ENCODE peak calls at places on chromosomes 12 and 14, in seven cellular contexts. F, L, H, D, R, S and B are unnamed samples.

GRCh38 chr12:117342682-117343081 is 18.7 kb downstream of the NOS1 start:
- DNase-seq in R (no peak), F (no peak), L (no peak), S (no peak), D (no peak), H (no peak), B (no peak)

GRCh38 chr14:59969319-59969718 is 49.4 kb downstream of the LRRC9 start:
- DNase-seq in H (no peak), F (peak; percentile 64), S (no peak), D (no peak), R (no peak), L (peak; percentile 67), B (no peak)

GRCh38 chr14:80781968-80782367 is 159.6 kb downstream of the CEP128 start:
- DNase-seq in L (no peak), R (no peak), H (no peak), S (no peak), F (peak; percentile 47), D (no peak), B (no peak)

GRCh38 chr14:65098586-65098985 is 3.7 kb downstream of the MAX start:
- DNase-seq in D (no peak), S (no peak), F (peak; percentile 46), L (peak; percentile 70), H (peak; percentile 7), R (no peak), B (no peak)

GRCh38 chr14:50475460-50475859 is 56.9 kb downstream of the MAP4K5 start:
- DNase-seq in S (no peak), H (no peak), R (peak; percentile 23), F (peak; percentile 54), D (no peak), L (no peak), B (no peak)

GRCh38 chr14:70934502-70935134 is 27.4 kb downstream of the PCNX1 start:
- DNase-seq in D (no peak), F (peak; percentile 71), L (peak; percentile 86), H (peak; percentile 41), S (no peak), R (no peak), B (no peak)

GRCh38 chr12:112584266-112584722 is 165.5 kb downstream of the PTPN11 start:
- DNase-seq in S (peak; percentile 69), F (no peak), L (no peak), H (no peak), R (peak; percentile 73), D (no peak), B (peak; percentile 88)

GRCh38 chr14:104684449-104684821 is 5.0 kb upstream of the INF2 start:
- DNase-seq in R (no peak), H (no peak), L (no peak), D (no peak), S (no peak), F (no peak), B (no peak)

GRCh38 chr12:63942464-63943241 is 98.2 kb downstream of the SRGAP1 start:
- DNase-seq in L (no peak), F (no peak), R (no peak), S (no peak), H (no peak), D (no peak), B (no peak)

GRCh38 chr14:50845166-50845565 is 14.2 kb upstream of the NIN start:
- DNase-seq in H (no peak), R (no peak), L (no peak), F (no peak), S (no peak), D (no peak), B (no peak)

GRCh38 chr12:49872781-49873181 is 29.9 kb upstream of the BCDIN3D start:
- DNase-seq in D (no peak), H (no peak), L (peak; percentile 55), F (peak; percentile 54), R (no peak), S (peak; percentile 33), B (peak; percentile 24)

GRCh38 chr12:28966049-28966778 is 182.9 kb upstream of the FAR2 start:
- DNase-seq in R (no peak), D (no peak), S (no peak), H (no peak), L (no peak), F (peak; percentile 20), B (no peak)

GRCh38 chr14:20626274-20626673 is 15.2 kb downstream of the OR6S1 start:
- DNase-seq in L (no peak), R (no peak), S (no peak), H (no peak), D (no peak), F (no peak), B (no peak)

GRCh38 chr14:20622816-20623291 is 18.6 kb downstream of the OR6S1 start:
- DNase-seq in R (no peak), F (no peak), L (no peak), S (no peak), H (no peak), D (no peak), B (no peak)

GRCh38 chr14:20623798-20624197 is 17.7 kb downstream of the OR6S1 start:
- DNase-seq in F (no peak), S (no peak), D (no peak), H (no peak), R (no peak), L (no peak), B (no peak)

GRCh38 chr14:20627337-20628032 is 14.0 kb downstream of the OR6S1 start:
- DNase-seq in H (peak; percentile 9), R (no peak), L (no peak), F (no peak), D (no peak), S (no peak), B (no peak)

DNA sequence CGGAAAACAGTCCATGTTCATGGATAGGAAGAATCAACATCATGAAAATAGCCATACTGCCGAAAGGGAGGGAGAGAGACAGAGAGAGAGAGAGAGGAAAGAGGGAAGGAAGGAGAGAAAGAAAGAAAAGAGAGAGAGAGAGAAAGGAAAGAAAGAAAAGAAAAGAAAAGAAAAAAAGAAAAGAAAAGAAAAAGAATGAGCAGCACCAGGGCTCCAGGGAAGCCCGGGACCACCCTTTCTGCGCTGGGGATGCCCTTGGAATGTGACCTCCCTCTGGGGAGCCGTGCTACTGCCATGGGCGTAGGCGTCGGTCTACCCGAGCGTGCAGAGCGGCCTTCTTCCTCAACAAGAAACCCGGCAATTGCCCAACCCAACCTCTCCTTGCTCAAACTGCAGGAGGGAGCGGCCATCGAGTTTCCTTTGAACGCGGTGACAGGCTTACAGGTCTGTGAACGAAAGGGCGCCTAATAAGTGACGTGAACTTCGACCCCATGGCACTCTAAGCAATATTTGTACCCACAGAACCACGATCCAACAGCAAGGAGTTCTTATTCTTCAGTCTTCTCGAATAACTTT is 16.9 kb downstream of the OR6S1 start:
- DNase-seq in S (peak; percentile 74), D (no peak), R (peak; percentile 95), H (peak; percentile 73), L (peak; percentile 66), F (peak; percentile 60), B (peak; percentile 85)
- H4K8ac ChIP-seq in S (no peak overlapping the region), D (no peak overlapping the region), R (no peak overlapping the region), H (no peak overlapping the region), L (no peak overlapping the region), F (no peak overlapping the region), B (no peak overlapping the region)

DNA sequence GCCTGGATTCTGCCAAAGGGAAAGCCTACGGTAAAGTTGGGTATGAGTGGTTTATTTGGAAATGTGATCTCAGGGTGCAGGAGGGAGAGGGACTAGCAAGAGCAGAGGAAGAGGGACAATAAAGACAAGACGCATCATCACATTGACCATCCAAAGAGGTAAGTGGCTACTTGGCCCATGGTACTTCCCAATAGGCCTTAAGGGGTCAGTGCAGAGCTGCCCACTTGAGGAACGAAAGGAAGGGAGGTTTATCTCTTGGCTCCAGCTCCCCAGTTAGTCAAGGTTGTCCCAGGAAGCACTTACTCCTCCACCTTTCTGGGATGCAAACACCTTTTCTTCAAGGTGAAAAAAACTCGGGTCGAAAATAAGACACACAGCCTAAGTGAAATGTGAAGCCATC is 323.9 kb downstream of the TMEM132D start:
- DNase-seq in S (no peak), H (no peak), F (no peak), R (peak; percentile 36), D (no peak), L (no peak), B (no peak)
- H4K8ac ChIP-seq in S (no peak overlapping the region), H (no peak overlapping the region), F (no peak overlapping the region), R (no peak overlapping the region), D (no peak overlapping the region), L (no peak overlapping the region), B (no peak overlapping the region)

GRCh38 chr14:73713804-73714655 is at the start of gene PNMA1:
- DNase-seq in F (peak; percentile 72), R (peak; percentile 90), H (peak; percentile 92), D (peak; percentile 89), L (peak; percentile 85), S (peak; percentile 88), B (peak; percentile 91)

GRCh38 chr14:73712540-73713141 is 1.5 kb downstream of the PNMA1 start:
- DNase-seq in L (no peak), F (peak; percentile 27), H (no peak), R (peak; percentile 37), S (no peak), D (peak; percentile 21), B (peak; percentile 39)

GRCh38 chr14:73715707-73716106 is 1.5 kb upstream of the PNMA1 start:
- DNase-seq in R (no peak), S (no peak), H (no peak), L (no peak), D (no peak), F (no peak), B (no peak)

GRCh38 chr14:73713206-73713803 is 879 bp downstream of the PNMA1 start:
- DNase-seq in D (no peak), H (no peak), L (no peak), F (no peak), S (no peak), R (no peak), B (no peak)

DNA sequence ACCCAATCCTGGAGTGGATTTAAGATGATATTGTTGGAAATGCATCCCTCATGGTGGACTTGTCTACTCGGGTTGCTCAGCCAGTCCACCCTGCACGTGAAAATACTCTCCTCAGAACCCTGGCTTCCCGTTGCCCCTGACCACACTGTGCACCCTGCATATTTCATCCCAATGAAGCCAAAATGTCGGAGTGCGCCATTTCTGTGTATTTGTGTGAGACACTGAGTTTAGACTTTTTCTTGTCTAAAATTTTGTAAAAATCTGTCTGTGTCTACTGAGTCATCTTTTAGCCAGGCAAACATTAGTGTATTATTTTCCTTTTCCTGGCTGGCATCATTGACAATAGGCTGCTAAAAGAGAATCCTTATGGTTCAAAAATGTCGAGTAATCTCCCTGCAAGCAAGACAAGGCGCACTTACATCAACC is 485 bp upstream of the PNMA1 start:
- DNase-seq in S (no peak), L (no peak), D (no peak), R (no peak), F (peak; percentile 42), H (no peak), B (no peak)
- H4K8ac ChIP-seq in S (no peak overlapping the region), L (no peak overlapping the region), D (no peak overlapping the region), R (no peak overlapping the region), F (no peak overlapping the region), H (no peak overlapping the region), B (no peak overlapping the region)

GRCh38 chr14:94499673-94500072 is 9.6 kb downstream of the SERPINA12 start:
- DNase-seq in F (no peak), R (no peak), L (no peak), D (no peak), S (no peak), H (no peak), B (no peak)
- H4K8ac ChIP-seq in F (no peak overlapping the region), R (no peak overlapping the region), L (no peak overlapping the region), D (no peak overlapping the region), S (no peak overlapping the region), H (no peak overlapping the region), B (no peak overlapping the region)

GRCh38 chr14:89406941-89407340 is 10.1 kb downstream of the FOXN3 start:
- DNase-seq in F (no peak), L (peak; percentile 53), S (no peak), D (no peak), R (no peak), H (no peak), B (no peak)
- H4K8ac ChIP-seq in F (no peak overlapping the region), L (no peak overlapping the region), S (no peak overlapping the region), D (no peak overlapping the region), R (no peak overlapping the region), H (no peak overlapping the region), B (no peak overlapping the region)

GRCh38 chr14:98237939-98238338 is 1034.1 kb downstream of the BCL11B start:
- DNase-seq in D (no peak), R (no peak), S (no peak), F (no peak), L (no peak), H (no peak), B (no peak)
- H4K8ac ChIP-seq in D (no peak overlapping the region), R (no peak overlapping the region), S (no peak overlapping the region), F (no peak overlapping the region), L (no peak overlapping the region), H (no peak overlapping the region), B (no peak overlapping the region)